ENCODE peak calls at places on chromosomes 13 and 19, in nine cellular contexts. One of them, this sample, is unnamed.

GRCh38 chr19:6674868-6675305 is 4.9 kb upstream of the TNFSF14 start:
- DNase-seq in fibroblast of lung: peak; percentile 28
- DNase-seq in stomach: peak; percentile 59
- DNase-seq in heart right ventricle: peak; percentile 23
- DNase-seq in mucosa of descending colon: peak; percentile 62
- DNase-seq in body of pancreas: no peak
- DNase-seq in IMR-90: peak; percentile 21
- DNase-seq in cardiac muscle cell: no peak
- DNase-seq in astrocyte: peak; percentile 70
- DNase-seq in this sample: peak; percentile 42

GRCh38 chr13:77878186-77878585 is 40.4 kb downstream of the EDNRB start:
- DNase-seq in fibroblast of lung: no peak
- DNase-seq in stomach: no peak
- DNase-seq in heart right ventricle: no peak
- DNase-seq in mucosa of descending colon: no peak
- DNase-seq in body of pancreas: no peak
- DNase-seq in IMR-90: peak; percentile 31
- DNase-seq in cardiac muscle cell: no peak
- DNase-seq in astrocyte: no peak
- DNase-seq in this sample: no peak

GRCh38 chr13:114145256-114145655 is 12.8 kb upstream of the RASA3 start:
- DNase-seq in fibroblast of lung: no peak
- DNase-seq in stomach: no peak
- DNase-seq in heart right ventricle: no peak
- DNase-seq in mucosa of descending colon: no peak
- DNase-seq in body of pancreas: no peak
- DNase-seq in IMR-90: no peak
- DNase-seq in cardiac muscle cell: no peak
- DNase-seq in astrocyte: no peak
- DNase-seq in this sample: no peak

GRCh38 chr19:14786421-14786851 is 8.1 kb upstream of the ADGRE2 start:
- DNase-seq in fibroblast of lung: peak; percentile 8
- DNase-seq in stomach: no peak
- DNase-seq in heart right ventricle: no peak
- DNase-seq in mucosa of descending colon: no peak
- DNase-seq in body of pancreas: no peak
- DNase-seq in IMR-90: no peak
- DNase-seq in cardiac muscle cell: peak; percentile 25
- DNase-seq in astrocyte: no peak
- DNase-seq in this sample: no peak

GRCh38 chr19:9128171-9128570 is 1.4 kb upstream of the OR7G3 start:
- DNase-seq in fibroblast of lung: no peak
- DNase-seq in stomach: no peak
- DNase-seq in heart right ventricle: no peak
- DNase-seq in mucosa of descending colon: no peak
- DNase-seq in body of pancreas: no peak
- DNase-seq in IMR-90: peak; percentile 4
- DNase-seq in cardiac muscle cell: no peak
- DNase-seq in astrocyte: no peak
- DNase-seq in this sample: no peak

GRCh38 chr19:4730740-4731171 is 7.1 kb upstream of the DPP9 start:
- DNase-seq in fibroblast of lung: no peak
- DNase-seq in stomach: no peak
- DNase-seq in heart right ventricle: no peak
- DNase-seq in mucosa of descending colon: peak; percentile 56
- DNase-seq in body of pancreas: no peak
- DNase-seq in IMR-90: no peak
- DNase-seq in cardiac muscle cell: no peak
- DNase-seq in astrocyte: no peak
- DNase-seq in this sample: no peak

GRCh38 chr19:1146858-1147780 is 26.9 kb downstream of the SBNO2 start:
- DNase-seq in fibroblast of lung: no peak
- DNase-seq in stomach: no peak
- DNase-seq in heart right ventricle: no peak
- DNase-seq in mucosa of descending colon: no peak
- DNase-seq in body of pancreas: no peak
- DNase-seq in IMR-90: no peak
- DNase-seq in cardiac muscle cell: no peak
- DNase-seq in astrocyte: no peak
- DNase-seq in this sample: no peak

GRCh38 chr19:1503089-1503924 is 9.5 kb downstream of the ADAMTSL5 start:
- DNase-seq in fibroblast of lung: peak; percentile 20
- DNase-seq in stomach: peak; percentile 52
- DNase-seq in heart right ventricle: no peak
- DNase-seq in mucosa of descending colon: peak; percentile 76
- DNase-seq in body of pancreas: peak; percentile 56
- DNase-seq in IMR-90: peak; percentile 32
- DNase-seq in cardiac muscle cell: peak; percentile 64
- DNase-seq in astrocyte: no peak
- DNase-seq in this sample: no peak

GRCh38 chr13:73772449-73773186 is 361.6 kb downstream of the KLF12 start:
- DNase-seq in fibroblast of lung: no peak
- DNase-seq in stomach: no peak
- DNase-seq in heart right ventricle: no peak
- DNase-seq in mucosa of descending colon: no peak
- DNase-seq in body of pancreas: no peak
- DNase-seq in IMR-90: no peak
- DNase-seq in cardiac muscle cell: no peak
- DNase-seq in astrocyte: no peak
- DNase-seq in this sample: no peak

GRCh38 chr19:43618921-43619261 is 538 bp downstream of the ZNF428 start:
- DNase-seq in fibroblast of lung: no peak
- DNase-seq in stomach: no peak
- DNase-seq in heart right ventricle: no peak
- DNase-seq in mucosa of descending colon: no peak
- DNase-seq in body of pancreas: no peak
- DNase-seq in IMR-90: peak; percentile 8
- DNase-seq in cardiac muscle cell: no peak
- DNase-seq in astrocyte: no peak
- DNase-seq in this sample: no peak

GRCh38 chr13:39779337-39780270 is 124.1 kb downstream of the COG6 start:
- DNase-seq in fibroblast of lung: peak; percentile 12
- DNase-seq in stomach: no peak
- DNase-seq in heart right ventricle: no peak
- DNase-seq in mucosa of descending colon: peak; percentile 17
- DNase-seq in body of pancreas: no peak
- DNase-seq in IMR-90: peak; percentile 36
- DNase-seq in cardiac muscle cell: no peak
- DNase-seq in astrocyte: peak; percentile 47
- DNase-seq in this sample: no peak

GRCh38 chr19:55449469-55449868 is 6.4 kb upstream of the SHISA7 start:
- DNase-seq in fibroblast of lung: no peak
- DNase-seq in stomach: no peak
- DNase-seq in heart right ventricle: no peak
- DNase-seq in mucosa of descending colon: no peak
- DNase-seq in body of pancreas: no peak
- DNase-seq in IMR-90: no peak
- DNase-seq in cardiac muscle cell: no peak
- DNase-seq in astrocyte: no peak
- DNase-seq in this sample: no peak

GRCh38 chr19:57947088-57947418 is 453 bp downstream of the ZNF256 start:
- DNase-seq in fibroblast of lung: no peak
- DNase-seq in stomach: no peak
- DNase-seq in heart right ventricle: no peak
- DNase-seq in mucosa of descending colon: no peak
- DNase-seq in body of pancreas: no peak
- DNase-seq in IMR-90: no peak
- DNase-seq in cardiac muscle cell: peak; percentile 1
- DNase-seq in astrocyte: no peak
- DNase-seq in this sample: no peak
- TF ChIP-seq CTCF in fibroblast of lung: no peak
- TF ChIP-seq CTCF in stomach: no peak
- TF ChIP-seq CTCF in heart right ventricle: no peak
- TF ChIP-seq CTCF in mucosa of descending colon: no peak
- TF ChIP-seq CTCF in body of pancreas: no peak
- TF ChIP-seq CTCF in IMR-90: no peak
- TF ChIP-seq CTCF in cardiac muscle cell: no peak
- TF ChIP-seq CTCF in astrocyte: no peak
- TF ChIP-seq CTCF in this sample: no peak

DNA sequence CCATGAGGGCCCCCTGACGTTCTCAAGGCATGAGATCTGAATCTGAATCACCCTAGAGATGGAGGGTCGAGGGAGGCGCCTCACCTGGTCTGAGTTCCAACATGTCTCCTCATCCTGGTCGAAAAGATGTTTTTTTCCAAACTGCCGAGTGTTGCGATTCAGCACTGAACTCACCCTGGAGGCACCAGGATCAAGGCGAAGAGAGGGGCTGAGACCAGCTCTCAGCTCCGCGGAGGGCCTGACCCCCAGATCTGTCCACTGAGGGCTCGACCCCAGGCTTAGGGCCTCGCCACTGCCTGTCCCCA is 555 bp downstream of the NR2C2AP start:
- DNase-seq in fibroblast of lung: no peak
- DNase-seq in stomach: no peak
- DNase-seq in heart right ventricle: no peak
- DNase-seq in mucosa of descending colon: no peak
- DNase-seq in body of pancreas: no peak
- DNase-seq in IMR-90: no peak
- DNase-seq in cardiac muscle cell: no peak
- DNase-seq in astrocyte: no peak
- DNase-seq in this sample: no peak
- H3K4me3 ChIP-seq in fibroblast of lung: peak overlapping the region; percentile 58
- H3K4me3 ChIP-seq in stomach: peak overlapping the region; percentile 62
- H3K4me3 ChIP-seq in heart right ventricle: peak overlapping the region; percentile 58
- H3K4me3 ChIP-seq in mucosa of descending colon: peak overlapping the region; percentile 48
- H3K4me3 ChIP-seq in body of pancreas: peak overlapping the region; percentile 48
- H3K4me3 ChIP-seq in IMR-90: peak overlapping the region; percentile 54
- H3K4me3 ChIP-seq in cardiac muscle cell: peak overlapping the region; percentile 44
- H3K4me3 ChIP-seq in astrocyte: peak overlapping the region; percentile 66
- H3K4me3 ChIP-seq in this sample: peak overlapping the region; percentile 56

GRCh38 chr19:48910803-48911202 is 10.7 kb downstream of the NUCB1 start:
- DNase-seq in fibroblast of lung: no peak
- DNase-seq in stomach: no peak
- DNase-seq in heart right ventricle: no peak
- DNase-seq in mucosa of descending colon: no peak
- DNase-seq in body of pancreas: no peak
- DNase-seq in IMR-90: no peak
- DNase-seq in cardiac muscle cell: no peak
- DNase-seq in astrocyte: no peak
- DNase-seq in this sample: no peak
- H3K36me3 ChIP-seq in fibroblast of lung: peaks cover 19% of the 10 kb centered on the region
- H3K36me3 ChIP-seq in stomach: peaks cover 66% of the 10 kb centered on the region
- H3K36me3 ChIP-seq in heart right ventricle: peaks cover 13% of the 10 kb centered on the region
- H3K36me3 ChIP-seq in mucosa of descending colon: no peaks in the 10 kb centered on the region
- H3K36me3 ChIP-seq in body of pancreas: peaks cover 13% of the 10 kb centered on the region
- H3K36me3 ChIP-seq in IMR-90: peaks cover 57% of the 10 kb centered on the region
- H3K36me3 ChIP-seq in cardiac muscle cell: peaks cover 32% of the 10 kb centered on the region
- H3K36me3 ChIP-seq in astrocyte: peaks cover 25% of the 10 kb centered on the region
- H3K36me3 ChIP-seq in this sample: no peaks in the 10 kb centered on the region

DNA sequence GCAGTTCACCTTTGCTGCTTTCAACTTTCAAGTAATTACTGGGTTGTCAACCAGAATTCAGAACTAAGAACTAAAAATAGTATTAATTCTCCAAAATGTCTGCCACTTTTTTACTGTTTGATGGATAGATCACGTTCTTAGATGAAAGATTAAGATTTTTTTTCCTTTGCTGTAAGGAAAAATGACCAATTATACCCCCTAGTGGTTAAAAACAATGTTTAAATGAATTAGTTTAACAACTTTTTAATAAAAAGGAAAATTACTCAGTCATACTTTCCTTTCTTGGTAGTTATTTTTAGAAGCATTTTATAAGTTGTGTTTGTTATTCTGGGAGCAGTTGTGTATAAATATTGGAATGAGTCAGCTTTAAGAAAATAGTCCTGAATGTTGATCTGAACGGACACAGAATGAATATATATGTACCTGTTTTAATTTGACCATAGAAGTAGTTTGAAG is 4.6 kb downstream of the TM9SF2 start:
- DNase-seq in fibroblast of lung: peak; percentile 48
- DNase-seq in stomach: no peak
- DNase-seq in heart right ventricle: no peak
- DNase-seq in mucosa of descending colon: no peak
- DNase-seq in body of pancreas: no peak
- DNase-seq in IMR-90: peak; percentile 63
- DNase-seq in cardiac muscle cell: no peak
- DNase-seq in astrocyte: peak; percentile 22
- DNase-seq in this sample: no peak
- TF ChIP-seq CTCF in fibroblast of lung: no peak
- TF ChIP-seq CTCF in stomach: peak; percentile 16
- TF ChIP-seq CTCF in heart right ventricle: peak; percentile 33
- TF ChIP-seq CTCF in mucosa of descending colon: no peak
- TF ChIP-seq CTCF in body of pancreas: peak; percentile 10
- TF ChIP-seq CTCF in IMR-90: peak; percentile 46
- TF ChIP-seq CTCF in cardiac muscle cell: peak; percentile 33
- TF ChIP-seq CTCF in astrocyte: no peak
- TF ChIP-seq CTCF in this sample: no peak

DNA sequence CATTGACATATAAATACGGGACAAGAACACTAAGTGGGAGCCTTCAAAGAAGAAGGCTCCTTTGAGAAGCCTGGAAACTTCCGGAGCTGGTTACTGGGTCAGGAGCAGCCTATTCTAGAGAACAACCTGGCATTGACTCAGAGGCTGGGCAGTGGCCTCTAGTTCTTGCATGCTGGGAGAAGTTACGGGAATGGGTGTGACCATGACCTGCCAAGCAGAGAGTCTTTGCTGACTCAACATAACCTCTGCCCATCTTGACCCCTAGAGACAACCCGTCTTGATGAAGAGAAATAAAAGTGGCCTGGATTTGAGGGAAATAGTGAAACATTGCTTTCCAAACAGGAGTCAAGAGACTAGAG is 21.0 kb downstream of the STARD13 start:
- DNase-seq in fibroblast of lung: no peak
- DNase-seq in stomach: no peak
- DNase-seq in heart right ventricle: no peak
- DNase-seq in mucosa of descending colon: no peak
- DNase-seq in body of pancreas: no peak
- DNase-seq in IMR-90: no peak
- DNase-seq in cardiac muscle cell: no peak
- DNase-seq in astrocyte: no peak
- DNase-seq in this sample: no peak
- H3K4me3 ChIP-seq in fibroblast of lung: no peak overlapping the region
- H3K4me3 ChIP-seq in stomach: no peak overlapping the region
- H3K4me3 ChIP-seq in heart right ventricle: no peak overlapping the region
- H3K4me3 ChIP-seq in mucosa of descending colon: no peak overlapping the region
- H3K4me3 ChIP-seq in body of pancreas: no peak overlapping the region
- H3K4me3 ChIP-seq in IMR-90: no peak overlapping the region
- H3K4me3 ChIP-seq in cardiac muscle cell: no peak overlapping the region
- H3K4me3 ChIP-seq in astrocyte: no peak overlapping the region
- H3K4me3 ChIP-seq in this sample: no peak overlapping the region

This sample was measured in kidney epithelial cell.